ENCODE peak calls at places on chromosomes 1 and 21, in six cellular contexts. K is GM12878, R is H1, M is HL-60, V is SK-N-SH, Q is HepG2. L is an unnamed sample.
A peak's percentile ranks its signal among the peaks of the same experiment; 100 is the strongest.

GRCh38 chr1:40848530-40849189 is 13.5 kb downstream of the CITED4 start:
- DNase-seq in M (no peak), Q (peak; percentile 75), V (peak; percentile 77), K (no peak), R (no peak), L (peak; percentile 86)

GRCh38 chr1:23395162-23395724 is 25.6 kb upstream of the ZNF436 start:
- DNase-seq in M (no peak), K (no peak), V (no peak), Q (no peak), R (no peak), L (no peak)

GRCh38 chr1:207064546-207064945 is 11.5 kb downstream of the PFKFB2 start:
- DNase-seq in Q (no peak), V (no peak), R (no peak), M (no peak), K (no peak), L (no peak)

GRCh38 chr1:59364012-59364411 is 67.1 kb downstream of the FGGY start:
- DNase-seq in M (no peak), V (no peak), Q (no peak), K (no peak), R (no peak), L (no peak)

GRCh38 chr1:101653482-101653946 is 343.2 kb downstream of the OLFM3 start:
- DNase-seq in R (peak; percentile 56), V (no peak), Q (no peak), K (no peak), M (no peak), L (no peak)

GRCh38 chr1:114331936-114332335 is 178.3 kb upstream of the SYT6 start:
- DNase-seq in K (no peak), M (no peak), Q (no peak), V (no peak), R (no peak), L (no peak)

GRCh38 chr1:103457856-103458255 is 67.6 kb upstream of the RNPC3 start:
- DNase-seq in M (no peak), V (no peak), R (peak; percentile 41), Q (no peak), K (no peak), L (no peak)

GRCh38 chr1:23650344-23650990 is 41.1 kb upstream of the RPL11 start:
- DNase-seq in K (no peak), Q (no peak), M (no peak), V (no peak), R (no peak), L (no peak)

GRCh38 chr1:34262921-34263320 is 86.2 kb downstream of the C1orf94 start:
- DNase-seq in M (no peak), K (no peak), Q (no peak), R (no peak), V (no peak), L (no peak)

GRCh38 chr1:37292789-37293188 is 181.6 kb upstream of the ZC3H12A start:
- DNase-seq in M (no peak), V (no peak), K (no peak), Q (no peak), R (no peak), L (no peak)

GRCh38 chr1:55718758-55719671 is 503.9 kb upstream of the USP24 start:
- DNase-seq in M (no peak), V (no peak), K (no peak), Q (peak; percentile 73), R (peak; percentile 50), L (no peak)

GRCh38 chr1:241702436-241702835 is 50.4 kb downstream of the WDR64 start:
- DNase-seq in R (no peak), M (no peak), K (no peak), V (no peak), Q (no peak), L (no peak)

GRCh38 chr1:84995484-84996334 is 1.2 kb downstream of the MCOLN2 start:
- DNase-seq in M (no peak), V (peak; percentile 6), Q (no peak), R (no peak), K (no peak), L (no peak)

GRCh38 chr1:25809283-25809926 is 9.4 kb downstream of the SELENON start:
- DNase-seq in Q (no peak), K (no peak), R (no peak), M (peak; percentile 79), V (no peak), L (no peak)

GRCh38 chr1:207811319-207811718 is 59.5 kb downstream of the CD46 start:
- DNase-seq in K (no peak), V (no peak), Q (no peak), M (no peak), R (no peak), L (no peak)

GRCh38 chr21:36080386-36080785 is 10.6 kb downstream of the CBR1 start:
- DNase-seq in M (no peak), V (no peak), Q (no peak), K (no peak), R (no peak), L (no peak)

GRCh38 chr1:18166929-18167328 is 59.3 kb downstream of the IGSF21 start:
- DNase-seq in M (no peak), K (no peak), Q (no peak), V (no peak), R (no peak), L (no peak)

GRCh38 chr21:18760247-18760646 is 356.7 kb upstream of the TMPRSS15 start:
- DNase-seq in K (no peak), M (no peak), Q (no peak), V (no peak), R (no peak), L (no peak)

GRCh38 chr1:209742409-209743144 is 13.3 kb upstream of the TRAF3IP3 start:
- DNase-seq in Q (no peak), V (no peak), M (no peak), K (no peak), R (no peak), L (no peak)

GRCh38 chr1:85992756-85993155 is 163.8 kb downstream of the COL24A1 start:
- DNase-seq in Q (no peak), K (no peak), R (no peak), V (no peak), M (no peak), L (no peak)

GRCh38 chr1:33237579-33237978 is 18.7 kb upstream of the ZNF362 start:
- DNase-seq in K (no peak), Q (no peak), M (no peak), R (no peak), V (no peak), L (no peak)

GRCh38 chr1:184639205-184639604 is 115.5 kb downstream of the EDEM3 start:
- DNase-seq in Q (no peak), V (no peak), R (no peak), K (no peak), M (no peak), L (no peak)

GRCh38 chr1:10634428-10635384 is 160.0 kb downstream of the PEX14 start:
- DNase-seq in V (peak; percentile 54), R (no peak), K (no peak), M (no peak), Q (no peak), L (no peak)

GRCh38 chr1:27552911-27553420 is 51.0 kb downstream of the AHDC1 start:
- DNase-seq in R (no peak), Q (no peak), K (no peak), M (no peak), V (no peak), L (no peak)

GRCh38 chr1:243926803-243927245 is 76.8 kb upstream of the AKT3 start:
- DNase-seq in Q (no peak), V (no peak), K (no peak), R (no peak), M (no peak), L (no peak)

GRCh38 chr1:15691434-15692032 is 7.4 kb downstream of the PLEKHM2 start:
- DNase-seq in Q (no peak), K (no peak), R (no peak), V (no peak), M (no peak), L (no peak)

GRCh38 chr1:83627045-83627444 is 371.9 kb downstream of the TTLL7 start:
- DNase-seq in K (no peak), R (no peak), Q (no peak), M (no peak), V (no peak), L (no peak)

GRCh38 chr1:83631836-83632235 is 367.1 kb downstream of the TTLL7 start:
- DNase-seq in R (no peak), V (no peak), K (no peak), M (no peak), Q (no peak), L (no peak)

GRCh38 chr1:83626603-83627002 is 372.3 kb downstream of the TTLL7 start:
- DNase-seq in R (no peak), M (no peak), K (peak; percentile 12), V (no peak), Q (no peak), L (no peak)
- TF ChIP-seq GABPA in R (no peak), M (no peak), K (no peak), V (no peak), Q (no peak), L (no peak)

GRCh38 chr1:231369282-231369681 is 31.2 kb downstream of the SPRTN start:
- DNase-seq in Q (no peak), R (no peak), K (no peak), M (no peak), V (no peak), L (no peak)
- TF ChIP-seq GABPA in Q (no peak), R (no peak), K (no peak), M (no peak), V (no peak), L (no peak)

GRCh38 chr1:31764307-31765040 is at the start of gene ADGRB2:
- DNase-seq in V (peak; percentile 86), M (no peak), Q (no peak), K (no peak), R (no peak), L (no peak)
- TF ChIP-seq GABPA in V (no peak), M (no peak), Q (no peak), K (no peak), R (no peak), L (no peak)

GRCh38 chr1:212606734-212607205 is 1.8 kb upstream of the ATF3 start:
- DNase-seq in M (no peak), Q (no peak), K (no peak), R (no peak), V (peak; percentile 47), L (peak; percentile 33)

GRCh38 chr1:212608209-212608955 is at the start of gene ATF3:
- DNase-seq in K (peak; percentile 94), V (peak; percentile 98), Q (peak; percentile 95), M (peak; percentile 97), R (peak; percentile 99), L (peak; percentile 98)

GRCh38 chr1:212607924-212608208 is 695 bp upstream of the ATF3 start:
- DNase-seq in M (no peak), V (no peak), K (no peak), R (no peak), Q (no peak), L (no peak)

GRCh38 chr1:212606042-212606733 is 2.4 kb upstream of the ATF3 start:
- DNase-seq in Q (no peak), M (no peak), K (no peak), V (no peak), R (no peak), L (no peak)

DNA sequence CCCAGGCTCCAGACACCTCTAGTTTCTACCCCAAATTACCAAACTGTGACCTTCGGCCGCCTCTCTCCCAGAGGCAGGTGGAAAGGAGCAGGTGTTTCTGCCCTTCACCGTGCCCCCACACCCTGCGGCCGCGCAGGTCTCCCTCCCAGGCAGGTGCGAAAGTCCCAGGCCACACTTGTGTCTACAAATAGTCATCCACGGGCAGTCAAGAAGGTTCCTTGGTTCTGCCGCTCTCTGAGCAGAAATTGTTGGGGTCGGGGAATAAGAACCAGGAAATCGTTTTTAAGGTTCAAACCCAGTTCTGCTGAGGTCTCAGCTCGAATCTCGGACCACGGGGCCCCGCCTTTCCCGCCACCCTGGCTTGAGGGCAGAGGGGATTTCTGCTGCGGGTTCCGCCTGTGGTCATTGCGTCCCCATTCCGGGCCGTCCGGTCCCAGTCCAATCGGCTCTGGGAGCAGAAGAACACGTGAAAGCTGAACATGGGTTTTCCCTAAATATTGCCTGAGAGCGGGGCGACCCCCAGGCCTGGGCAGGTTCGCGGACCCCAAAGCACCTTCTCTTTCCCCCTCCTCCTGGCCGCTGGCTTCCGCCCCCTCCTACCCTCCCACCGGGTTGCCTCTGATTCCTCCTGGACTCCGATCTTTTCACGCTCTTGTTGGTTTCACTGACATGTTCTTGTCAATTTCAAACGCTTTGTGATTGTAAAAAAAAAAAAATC is 1.2 kb upstream of the ATF3 start:
- DNase-seq in M (no peak), V (peak; percentile 61), Q (no peak), R (no peak), K (no peak), L (no peak)
- TF ChIP-seq GABPA in M (no peak), V (no peak), Q (no peak), R (no peak), K (no peak), L (peak; percentile 5)

L was measured in K562.